ENCODE peak calls at places on chromosomes 5 and 9, in six cellular contexts. L is CD8-positive, alpha-beta T cell; I is GM10248; F is A673; T is colonic mucosa; W is hepatocyte. B is an unnamed sample.

GRCh38 chr5:20683241-20683940 is 695.4 kb upstream of the CDH18 start:
- DNase-seq in L (no peak), I (no peak), F (no peak), T (no peak), W (no peak), B (no peak)

GRCh38 chr9:110900451-110900850 is 137.8 kb downstream of the LPAR1 start:
- DNase-seq in L (no peak), I (no peak), F (no peak), T (no peak), W (no peak), B (no peak)

GRCh38 chr5:154901276-154901675 is 36.7 kb downstream of the GEMIN5 start:
- DNase-seq in L (no peak), I (no peak), F (no peak), T (no peak), W (no peak), B (no peak)

GRCh38 chr5:53607896-53608295 is 47.5 kb downstream of the NDUFS4 start:
- DNase-seq in L (no peak), I (no peak), F (no peak), T (no peak), W (no peak), B (no peak)

GRCh38 chr5:174736351-174736721 is 12.0 kb downstream of the MSX2 start:
- DNase-seq in L (no peak), I (no peak), F (no peak), T (no peak), W (peak; percentile 61), B (peak; percentile 22)

GRCh38 chr5:45385321-45386058 is 310.7 kb downstream of the HCN1 start:
- DNase-seq in L (no peak), I (no peak), F (peak; percentile 96), T (no peak), W (no peak), B (peak; percentile 43)

GRCh38 chr5:174624754-174625506 is 99.5 kb upstream of the MSX2 start:
- DNase-seq in L (no peak), I (no peak), F (no peak), T (no peak), W (peak; percentile 66), B (peak; percentile 20)

GRCh38 chr9:99106044-99106375 is 1.1 kb downstream of the TGFBR1 start:
- DNase-seq in L (no peak), I (no peak), F (no peak), T (no peak), W (no peak), B (no peak)

GRCh38 chr5:663436-664342 is 29.5 kb downstream of the TPPP start:
- DNase-seq in L (no peak), I (no peak), F (no peak), T (peak; percentile 86), W (no peak), B (no peak)

GRCh38 chr5:16480144-16480543 is 14.5 kb upstream of the ZNF622 start:
- DNase-seq in L (no peak), I (no peak), F (no peak), T (no peak), W (no peak), B (no peak)

GRCh38 chr9:136152931-136153330 is 34.3 kb upstream of the TMEM250 start:
- DNase-seq in L (no peak), I (no peak), F (no peak), T (no peak), W (no peak), B (no peak)

GRCh38 chr5:64831996-64832395 is 63.3 kb downstream of the CWC27 start:
- DNase-seq in L (no peak), I (no peak), F (no peak), T (no peak), W (no peak), B (no peak)

GRCh38 chr5:61744690-61745619 is 412.9 kb downstream of the ZSWIM6 start:
- DNase-seq in L (no peak), I (no peak), F (peak; percentile 21), T (no peak), W (no peak), B (peak; percentile 3)

GRCh38 chr5:142644640-142645361 is 41.1 kb downstream of the FGF1 start:
- DNase-seq in L (no peak), I (no peak), F (peak; percentile 94), T (no peak), W (peak; percentile 80), B (no peak)

GRCh38 chr5:34870382-34870781 is 31.4 kb downstream of the TTC23L start:
- DNase-seq in L (no peak), I (no peak), F (no peak), T (no peak), W (no peak), B (no peak)

GRCh38 chr5:72133212-72133990 is 26.1 kb downstream of the MAP1B start:
- DNase-seq in L (no peak), I (no peak), F (peak; percentile 48), T (no peak), W (no peak), B (no peak)

GRCh38 chr5:41637869-41638268 is 127.5 kb upstream of the PLCXD3 start:
- DNase-seq in L (no peak), I (no peak), F (peak; percentile 16), T (no peak), W (no peak), B (peak; percentile 6)
- TF ChIP-seq CTCF in L (no peak), I (no peak), F (peak; percentile 54), T (no peak), W (no peak), B (peak; percentile 14)

DNA sequence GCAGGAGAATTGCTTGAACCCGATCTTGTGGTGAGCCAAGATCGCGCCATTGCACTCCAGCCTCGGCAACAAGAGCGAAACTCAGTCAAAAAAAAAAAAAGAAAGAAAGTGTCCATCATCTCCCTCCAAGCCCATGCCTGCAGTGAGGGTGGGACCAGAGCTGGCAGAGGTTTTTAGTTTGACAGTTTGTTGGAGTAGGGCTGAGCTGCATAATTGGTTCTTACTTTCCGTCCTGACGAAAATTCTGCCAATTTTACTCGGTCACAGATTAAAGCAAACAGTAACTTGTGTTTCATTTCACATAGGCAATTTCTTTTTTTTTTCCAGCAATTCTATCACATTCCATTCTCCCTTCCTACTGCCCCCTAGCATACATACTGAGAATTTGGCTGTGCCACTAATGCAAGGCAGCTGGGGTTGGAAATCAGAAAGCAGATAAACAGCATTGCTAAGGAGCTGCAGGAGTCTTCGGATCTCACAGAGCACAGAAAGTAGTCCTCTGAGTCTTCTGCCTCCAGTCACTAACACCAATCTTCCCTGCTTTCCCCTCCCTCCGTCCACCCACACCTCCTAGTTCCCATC is 132.4 kb downstream of the FRMD3 start:
- DNase-seq in L (no peak), I (no peak), F (no peak), T (no peak), W (no peak), B (no peak)
- TF ChIP-seq CTCF in L (no peak), I (no peak), F (peak; percentile 17), T (no peak), W (no peak), B (no peak)

GRCh38 chr9:81030027-81030426 is 659.3 kb downstream of the TLE1 start:
- DNase-seq in L (no peak), I (no peak), F (no peak), T (no peak), W (no peak), B (no peak)
- TF ChIP-seq CTCF in L (no peak), I (no peak), F (no peak), T (no peak), W (no peak), B (no peak)

DNA sequence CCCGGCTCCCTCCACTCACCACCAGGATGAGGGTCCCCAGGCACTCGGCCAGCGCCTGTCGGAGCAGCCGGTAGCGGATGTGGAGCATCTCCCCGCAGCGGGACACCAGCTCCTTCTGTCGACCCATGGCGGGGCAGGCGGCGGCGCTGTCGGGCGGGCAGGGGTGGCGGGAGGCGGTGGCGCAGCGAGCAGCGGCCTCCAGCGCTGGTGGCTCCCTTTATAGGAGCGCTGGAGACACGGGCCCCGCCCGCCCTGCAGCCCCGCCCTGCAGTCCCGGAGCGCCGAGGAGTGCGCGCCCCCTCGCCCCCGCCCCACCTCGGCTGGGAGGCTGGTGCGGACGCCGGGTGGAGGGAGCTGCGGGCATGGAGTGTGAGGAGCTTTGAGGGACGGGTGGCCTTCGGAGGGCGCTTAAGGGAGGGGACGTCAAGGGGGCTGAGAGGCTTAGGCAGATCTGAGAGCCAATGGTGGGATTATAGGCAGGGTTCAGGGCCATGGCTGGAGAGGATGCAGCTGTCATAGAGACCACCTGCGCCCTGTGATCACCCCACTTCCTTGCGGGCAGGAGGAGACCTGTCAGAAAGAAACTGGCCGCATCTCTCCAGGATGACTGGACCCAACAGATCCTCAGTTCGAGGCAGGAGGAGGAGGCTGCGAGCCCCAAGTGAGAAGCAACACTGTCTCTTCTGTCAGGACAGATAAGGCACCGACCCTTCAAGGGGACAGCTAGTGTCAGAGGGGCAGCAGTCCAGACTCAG is at the start of gene AQP3:
- DNase-seq in L (peak; percentile 49), I (peak; percentile 65), F (peak; percentile 75), T (peak; percentile 73), W (peak; percentile 86), B (peak; percentile 97)
- TF ChIP-seq CTCF in L (no peak), I (peak; percentile 22), F (peak; percentile 49), T (peak; percentile 15), W (peak; percentile 28), B (peak; percentile 45)

GRCh38 chr5:76867827-76868693 is 18.2 kb downstream of the S100Z start:
- DNase-seq in L (peak; percentile 27), I (peak; percentile 67), F (peak; percentile 81), T (peak; percentile 69), W (peak; percentile 83), B (peak; percentile 63)

GRCh38 chr5:76867027-76867426 is 17.2 kb downstream of the S100Z start:
- DNase-seq in L (no peak), I (no peak), F (no peak), T (no peak), W (no peak), B (no peak)

GRCh38 chr5:76862986-76863385 is 13.2 kb downstream of the S100Z start:
- DNase-seq in L (no peak), I (no peak), F (no peak), T (no peak), W (no peak), B (no peak)

GRCh38 chr5:76870046-76870445 is 20.2 kb downstream of the S100Z start:
- DNase-seq in L (no peak), I (no peak), F (no peak), T (no peak), W (peak; percentile 46), B (no peak)

GRCh38 chr5:76866503-76866902 is 16.7 kb downstream of the S100Z start:
- DNase-seq in L (no peak), I (no peak), F (no peak), T (no peak), W (no peak), B (no peak)
- TF ChIP-seq CTCF in L (no peak), I (no peak), F (no peak), T (no peak), W (no peak), B (no peak)

GRCh38 chr5:179404321-179405053 is 59.2 kb upstream of the ADAMTS2 start:
- DNase-seq in L (no peak), I (no peak), F (no peak), T (peak; percentile 14), W (peak; percentile 37), B (peak; percentile 21)
- TF ChIP-seq CTCF in L (no peak), I (no peak), F (no peak), T (no peak), W (peak; percentile 30), B (peak; percentile 27)

GRCh38 chr5:141135030-141135717 is at the start of gene PCDHB5:
- DNase-seq in L (no peak), I (no peak), F (peak; percentile 90), T (no peak), W (peak; percentile 36), B (peak; percentile 12)
- TF ChIP-seq CTCF in L (no peak), I (no peak), F (peak; percentile 82), T (no peak), W (peak; percentile 24), B (peak; percentile 32)